ENCODE peak calls at places on chromosomes 2 and 18, in five cellular contexts. R is fibroblast of villous mesenchyme, B is cardiac muscle cell, Y is tibial nerve, U is cardiac fibroblast. Z is an unnamed sample.

GRCh38 chr2:189178726-189179606 is 595 bp downstream of the COL5A2 start:
- DNase-seq in R (peak), B (peak), Y (no peak), U (peak), Z (peak)

GRCh38 chr2:10163498-10164486 is 41.3 kb downstream of the RRM2 start:
- DNase-seq in R (no peak), B (no peak), Y (no peak), U (no peak), Z (no peak)

GRCh38 chr2:207107551-207107950 is 58.2 kb downstream of the KLF7 start:
- DNase-seq in R (no peak), B (no peak), Y (no peak), U (no peak), Z (no peak)

GRCh38 chr2:64950226-64951160 is 38.7 kb upstream of the SLC1A4 start:
- DNase-seq in R (peak), B (no peak), Y (no peak), U (no peak), Z (no peak)

GRCh38 chr18:46113751-46114150 is 9.6 kb downstream of the HAUS1 start:
- DNase-seq in R (no peak), B (no peak), Y (no peak), U (no peak), Z (no peak)

GRCh38 chr2:10502803-10503107 is 54.6 kb upstream of the ODC1 start:
- DNase-seq in R (no peak), B (no peak), Y (no peak), U (no peak), Z (no peak)

GRCh38 chr2:111045771-111046444 is 74.8 kb upstream of the BCL2L11 start:
- DNase-seq in R (no peak), B (no peak), Y (no peak), U (no peak), Z (no peak)

GRCh38 chr18:6449213-6449612 is 34.5 kb upstream of the L3MBTL4 start:
- DNase-seq in R (no peak), B (no peak), Y (no peak), U (no peak), Z (no peak)

GRCh38 chr18:13619505-13620205 is 106.7 kb downstream of the FAM210A start:
- DNase-seq in R (no peak), B (no peak), Y (no peak), U (no peak), Z (no peak)

GRCh38 chr2:65070172-65070830 is 14.1 kb downstream of the CEP68 start:
- DNase-seq in R (peak), B (peak), Y (no peak), U (peak), Z (peak)

GRCh38 chr2:112690853-112691390 is 29.9 kb upstream of the NT5DC4 start:
- DNase-seq in R (peak), B (peak), Y (no peak), U (peak), Z (peak)

GRCh38 chr18:36128907-36129299 is 237 bp downstream of the SLC39A6 start:
- DNase-seq in R (no peak), B (no peak), Y (no peak), U (no peak), Z (no peak)

GRCh38 chr2:8303322-8303832 is 378.5 kb upstream of the ID2 start:
- DNase-seq in R (no peak), B (no peak), Y (peak), U (no peak), Z (no peak)

GRCh38 chr2:101500860-101501259 is 25.9 kb upstream of the RFX8 start:
- DNase-seq in R (peak), B (peak), Y (no peak), U (peak), Z (no peak)

GRCh38 chr18:35974181-35974580 is 1.7 kb downstream of the RMP24 start:
- DNase-seq in R (no peak), B (no peak), Y (no peak), U (no peak), Z (no peak)

GRCh38 chr2:168138369-168138768 is 109.0 kb downstream of the STK39 start:
- DNase-seq in R (no peak), B (no peak), Y (no peak), U (no peak), Z (no peak)

GRCh38 chr2:53987336-53987921 is 16.6 kb upstream of the PSME4 start:
- DNase-seq in R (peak), B (peak), Y (no peak), U (peak), Z (no peak)

GRCh38 chr2:33541243-33541642 is 57.9 kb downstream of the FAM98A start:
- DNase-seq in R (no peak), B (no peak), Y (no peak), U (no peak), Z (no peak)

GRCh38 chr18:78979058-78979680 is 449 bp upstream of the SALL3 start:
- DNase-seq in R (no peak), B (peak), Y (no peak), U (peak), Z (no peak)

GRCh38 chr2:217951091-217951490 is 51.7 kb downstream of the TNS1 start:
- DNase-seq in R (no peak), B (no peak), Y (no peak), U (no peak), Z (no peak)

GRCh38 chr2:98510322-98510662 is 65.6 kb downstream of the INPP4A start:
- DNase-seq in R (no peak), B (no peak), Y (no peak), U (no peak), Z (no peak)

GRCh38 chr2:54895735-54896134 is 154.5 kb downstream of the RTN4 start:
- DNase-seq in R (peak), B (peak), Y (no peak), U (peak), Z (peak)

GRCh38 chr18:58754544-58755068 is 83.3 kb downstream of the MALT1 start:
- DNase-seq in R (peak), B (no peak), Y (no peak), U (no peak), Z (no peak)

GRCh38 chr2:85160946-85161625 is 27.9 kb downstream of the TCF7L1 start:
- DNase-seq in R (no peak), B (peak), Y (no peak), U (peak), Z (peak)

DNA sequence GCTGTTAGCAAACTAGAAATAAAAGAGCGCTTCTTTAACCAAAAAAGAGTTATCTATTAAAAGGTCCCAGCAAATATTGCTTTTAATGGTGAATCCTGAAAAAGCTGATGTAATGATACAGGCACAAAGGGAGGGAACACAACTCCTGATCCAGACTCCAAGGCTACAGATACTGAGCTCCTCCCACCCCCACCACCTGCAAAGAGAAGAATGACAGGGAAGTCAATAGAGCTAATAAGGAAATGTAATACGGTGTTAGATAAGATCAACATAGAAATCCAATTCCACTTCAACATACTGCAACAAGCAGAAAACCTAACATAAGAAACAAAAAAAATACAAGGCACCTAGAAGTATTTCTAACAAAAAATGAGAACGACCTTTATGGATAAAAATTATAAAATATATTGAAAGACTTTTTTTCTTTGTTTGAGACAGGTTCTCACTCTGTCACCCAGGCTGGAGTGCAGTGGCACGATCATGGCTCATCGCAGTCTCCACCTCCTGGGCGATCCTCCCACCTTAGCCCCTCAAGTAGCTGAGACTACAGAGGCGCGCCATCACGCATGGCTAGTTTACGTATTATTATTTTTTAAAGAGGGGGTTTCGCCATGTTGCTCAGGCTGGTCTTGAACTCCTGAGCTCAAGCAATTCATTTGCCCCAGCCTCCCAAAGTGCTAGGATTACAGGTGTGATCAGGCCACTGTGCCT is 192.2 kb downstream of the HDAC4 start:
- DNase-seq in R (no peak), B (no peak), Y (no peak), U (no peak), Z (no peak)
- TF ChIP-seq CTCF in R (no peak), B (no peak), Y (no peak), U (no peak), Z (no peak)

GRCh38 chr18:62877448-62878221 is 162.3 kb downstream of the PHLPP1 start:
- DNase-seq in R (peak), B (peak), Y (no peak), U (peak), Z (peak)
- H3K4me3 ChIP-seq in R (peak), B (no peak), Y (no peak), U (no peak), Z (no peak)

GRCh38 chr2:127910415-127910814 is 24.7 kb upstream of the AMMECR1L start:
- DNase-seq in R (no peak), B (no peak), Y (no peak), U (no peak), Z (no peak)

GRCh38 chr2:127909019-127909418 is 23.3 kb upstream of the AMMECR1L start:
- DNase-seq in R (no peak), B (no peak), Y (no peak), U (no peak), Z (no peak)

GRCh38 chr2:127911737-127912136 is 26.0 kb upstream of the AMMECR1L start:
- DNase-seq in R (no peak), B (no peak), Y (no peak), U (no peak), Z (no peak)

GRCh38 chr2:127901339-127902072 is 15.8 kb upstream of the AMMECR1L start:
- DNase-seq in R (peak), B (peak), Y (no peak), U (peak), Z (peak)

DNA sequence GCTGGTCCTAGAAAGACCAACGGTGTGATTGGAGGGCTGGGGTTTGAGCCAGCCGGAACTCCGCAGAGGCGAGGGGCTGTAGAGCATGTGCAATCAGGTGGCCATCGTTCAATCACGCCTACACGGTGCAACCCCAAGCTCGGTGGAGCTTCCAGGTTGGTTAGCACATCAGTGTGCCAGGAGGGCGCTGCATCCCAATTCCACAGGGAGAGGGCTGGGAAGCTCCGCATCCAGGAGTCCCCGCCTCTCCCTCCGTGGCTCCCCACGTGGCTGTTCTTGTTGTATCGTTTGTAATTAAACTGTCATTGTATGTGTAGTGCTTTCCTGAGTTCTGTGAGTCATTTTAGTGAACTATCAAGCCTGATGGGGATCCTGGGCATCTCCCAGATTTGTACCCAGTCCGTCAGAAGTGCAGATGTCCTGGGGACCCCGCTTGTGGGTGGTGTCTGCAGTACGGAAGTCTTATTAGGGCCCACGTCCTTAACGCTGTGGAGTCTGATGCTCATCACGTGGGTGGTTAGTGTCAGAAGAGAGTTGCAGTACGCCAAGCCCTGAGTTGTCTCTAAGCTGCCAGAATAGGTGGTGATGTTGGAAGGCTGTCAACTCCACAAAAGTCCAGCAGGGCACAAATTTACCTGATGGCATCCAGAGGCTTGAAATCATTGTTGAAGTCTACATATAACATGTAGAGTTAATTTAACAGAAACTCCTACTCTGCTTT is 20.6 kb upstream of the AMMECR1L start:
- DNase-seq in R (peak), B (no peak), Y (no peak), U (no peak), Z (no peak)
- TF ChIP-seq CTCF in R (no peak), B (no peak), Y (no peak), U (no peak), Z (no peak)

GRCh38 chr18:52341617-52342381 is 1.8 kb downstream of the DCC start:
- DNase-seq in R (no peak), B (no peak), Y (no peak), U (peak), Z (no peak)
- H3K4me3 ChIP-seq in R (no peak), B (peak), Y (no peak), U (no peak), Z (peak)

GRCh38 chr2:145185696-145186095 is 665.8 kb upstream of the ZEB2 start:
- DNase-seq in R (peak), B (no peak), Y (no peak), U (no peak), Z (no peak)

GRCh38 chr2:145190031-145190703 is 670.2 kb upstream of the ZEB2 start:
- DNase-seq in R (no peak), B (peak), Y (no peak), U (no peak), Z (no peak)

GRCh38 chr2:145184741-145185671 is 665.1 kb upstream of the ZEB2 start:
- DNase-seq in R (peak), B (peak), Y (no peak), U (peak), Z (peak)

GRCh38 chr2:145186303-145186702 is 666.4 kb upstream of the ZEB2 start:
- DNase-seq in R (no peak), B (no peak), Y (peak), U (no peak), Z (peak)
- TF ChIP-seq CTCF in R (no peak), B (no peak), Y (peak), U (no peak), Z (peak)

GRCh38 chr18:8893221-8893620 is 187.9 kb downstream of the MTCL1 start:
- DNase-seq in R (no peak), B (no peak), Y (no peak), U (no peak), Z (no peak)

GRCh38 chr18:8894823-8895222 is 189.5 kb downstream of the MTCL1 start:
- DNase-seq in R (no peak), B (no peak), Y (no peak), U (no peak), Z (no peak)

GRCh38 chr18:8889479-8889878 is 184.1 kb downstream of the MTCL1 start:
- DNase-seq in R (peak), B (peak), Y (no peak), U (peak), Z (peak)

GRCh38 chr18:8893628-8894231 is 188.4 kb downstream of the MTCL1 start:
- DNase-seq in R (no peak), B (no peak), Y (no peak), U (no peak), Z (no peak)

GRCh38 chr18:8890957-8891464 is 185.7 kb downstream of the MTCL1 start:
- DNase-seq in R (peak), B (peak), Y (no peak), U (peak), Z (peak)
- H3K4me3 ChIP-seq in R (no peak), B (no peak), Y (no peak), U (no peak), Z (no peak)

DNA sequence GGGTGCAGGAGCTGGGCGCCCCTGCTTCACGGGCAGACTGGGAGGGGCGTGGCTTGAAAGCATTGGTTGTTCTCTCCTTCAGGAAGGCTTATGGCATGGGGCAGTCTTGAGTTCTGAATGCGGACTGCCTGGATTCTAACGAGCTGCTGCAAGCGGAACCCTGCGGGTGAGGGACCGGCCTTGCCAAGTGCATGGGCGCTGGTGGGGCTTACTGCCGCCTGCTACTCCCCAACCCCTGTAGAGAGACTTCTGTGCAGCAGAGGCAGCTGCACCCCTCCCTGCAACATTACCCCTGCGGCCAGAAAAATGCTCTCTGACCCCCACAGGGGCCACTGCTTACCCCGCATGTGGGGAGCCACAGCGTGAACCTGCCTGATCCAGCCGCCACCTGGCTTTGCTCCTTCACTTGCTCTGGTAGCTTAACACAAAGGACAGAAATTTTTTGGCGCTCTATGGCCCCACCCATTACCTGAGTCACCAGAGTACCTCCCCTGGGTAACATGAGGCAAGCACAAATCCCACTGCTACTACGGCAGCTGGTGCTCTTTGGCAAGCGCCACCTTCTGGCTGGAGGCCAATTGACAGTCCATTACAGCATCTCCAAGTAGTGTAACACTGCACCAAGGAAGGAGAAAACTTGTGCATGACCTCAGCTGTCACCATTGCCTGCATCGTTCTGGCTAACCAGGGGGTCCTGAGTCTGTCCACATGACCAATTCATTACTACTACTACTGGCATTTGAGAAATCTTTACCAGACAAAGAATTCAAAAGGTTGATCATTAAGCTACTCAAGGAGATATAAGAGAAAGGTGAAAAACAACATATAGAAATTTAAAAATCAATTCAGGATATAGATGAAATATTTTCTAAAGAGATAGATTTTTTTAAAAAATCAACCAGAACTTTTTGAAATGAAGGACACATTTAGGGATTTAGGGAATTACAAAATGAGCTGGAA is 35.4 kb downstream of the MYL12B start:
- DNase-seq in R (peak), B (peak), Y (peak), U (peak), Z (peak)
- TF ChIP-seq CTCF in R (peak), B (peak), Y (peak), U (peak), Z (peak)

DNA sequence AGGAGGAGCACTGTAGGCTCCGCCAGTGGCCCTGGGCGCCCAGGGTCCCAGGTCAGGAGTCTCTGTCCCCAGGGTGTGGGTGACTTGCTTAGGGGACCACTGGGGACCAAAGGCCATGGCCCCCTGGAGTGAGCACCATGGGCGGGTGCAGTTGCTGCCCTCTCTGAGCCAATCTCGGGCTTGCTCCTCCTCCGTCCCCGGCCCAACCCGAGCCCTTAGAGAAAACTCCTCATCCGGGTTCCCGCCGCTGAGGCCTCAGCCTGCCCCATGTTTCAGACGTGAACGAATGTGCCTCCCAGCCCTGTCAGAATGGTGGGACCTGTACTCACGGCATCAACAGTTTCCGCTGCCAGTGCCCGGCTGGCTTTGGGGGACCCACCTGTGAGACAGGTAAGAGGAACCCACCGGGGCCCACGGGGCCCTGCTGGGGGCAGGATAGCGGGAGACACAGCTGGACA is 38.6 kb downstream of the SNED1 start:
- DNase-seq in R (no peak), B (no peak), Y (no peak), U (no peak), Z (no peak)
- H3K4me3 ChIP-seq in R (no peak), B (peak), Y (peak), U (no peak), Z (no peak)

DNA sequence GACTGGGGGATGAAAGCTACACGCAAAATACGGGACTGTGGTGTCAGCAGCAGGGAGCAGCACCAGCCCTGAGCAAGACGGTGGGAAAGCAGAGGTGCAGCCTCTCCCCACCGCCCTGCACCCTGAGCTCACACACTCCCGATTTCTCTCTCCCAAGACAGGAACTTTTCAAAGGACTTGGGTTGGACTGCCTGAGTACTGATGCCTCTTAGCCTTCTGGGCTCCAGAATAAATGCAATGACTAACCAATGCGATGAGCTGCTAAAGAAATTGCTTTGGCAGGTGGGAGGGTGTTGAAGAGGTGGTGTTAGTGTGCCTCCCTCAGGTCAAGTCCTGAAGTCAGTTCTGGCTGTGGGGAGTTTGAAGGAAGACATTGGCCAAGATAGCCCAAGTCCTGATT is 9.6 kb downstream of the TRIM54 start:
- DNase-seq in R (no peak), B (no peak), Y (no peak), U (peak), Z (no peak)
- TF ChIP-seq CTCF in R (no peak), B (no peak), Y (no peak), U (no peak), Z (no peak)